ENCODE peak calls at places on chromosomes 6 and 20, in nine cellular contexts. W is uterus, L is HepG2, M is breast epithelium, J is spleen, U is ovary, A is H1, F is thyroid gland, X is IMR-90. H is an unnamed sample.

GRCh38 chr6:24879351-24879750 is 56.4 kb downstream of the RIPOR2 start:
- DNase-seq in X (no peak), W (no peak), A (no peak), L (no peak), U (no peak), J (no peak), M (no peak), F (no peak), H (no peak)

GRCh38 chr6:35372633-35373032 is 30.3 kb downstream of the PPARD start:
- DNase-seq in J (no peak), A (no peak), M (no peak), L (no peak), F (no peak), X (no peak), U (no peak), W (no peak), H (no peak)

GRCh38 chr6:10763006-10763405 is 15.4 kb downstream of the TMEM14B start:
- DNase-seq in W (no peak), U (peak; percentile 74), J (no peak), M (no peak), X (peak; percentile 82), F (no peak), A (no peak), L (peak; percentile 38), H (no peak)

GRCh38 chr20:49699200-49699992 is 14.3 kb downstream of the B4GALT5 start:
- DNase-seq in U (no peak), M (no peak), A (no peak), F (no peak), W (no peak), J (no peak), X (peak; percentile 67), L (no peak), H (no peak)

GRCh38 chr6:113994934-113995342 is 24.0 kb upstream of the HDAC2 start:
- DNase-seq in L (peak; percentile 87), X (peak; percentile 93), U (no peak), M (no peak), A (peak; percentile 51), W (no peak), J (no peak), F (peak; percentile 9), H (no peak)

GRCh38 chr6:34938268-34938667 is 49.2 kb downstream of the ANKS1A start:
- DNase-seq in M (no peak), X (no peak), F (peak; percentile 30), J (no peak), A (no peak), L (no peak), W (no peak), U (peak; percentile 24), H (peak; percentile 27)

GRCh38 chr6:33770833-33771341 is 18.0 kb downstream of the LEMD2 start:
- DNase-seq in L (no peak), W (no peak), A (no peak), F (no peak), J (no peak), M (no peak), U (no peak), X (no peak), H (no peak)

GRCh38 chr20:25686081-25687077 is 10.3 kb downstream of the ZNF337 start:
- DNase-seq in F (no peak), U (no peak), A (no peak), J (peak; percentile 64), X (no peak), W (no peak), L (no peak), M (no peak), H (no peak)

GRCh38 chr6:159984268-159984786 is 15.4 kb downstream of the IGF2R start:
- DNase-seq in M (no peak), X (peak; percentile 93), L (no peak), U (no peak), A (no peak), F (no peak), W (no peak), J (no peak), H (no peak)

GRCh38 chr6:16344756-16345155 is 106.4 kb downstream of the GMPR start:
- DNase-seq in F (no peak), L (no peak), W (peak; percentile 66), X (peak; percentile 79), U (no peak), M (no peak), J (no peak), A (no peak), H (no peak)

GRCh38 chr20:11373391-11373790 is 544.3 kb upstream of the BTBD3 start:
- DNase-seq in J (no peak), W (peak; percentile 67), U (peak; percentile 36), M (no peak), X (no peak), A (no peak), L (no peak), F (peak; percentile 43), H (no peak)

GRCh38 chr6:95365454-95365853 is 211.9 kb upstream of the MANEA start:
- DNase-seq in U (no peak), X (no peak), A (no peak), W (no peak), L (no peak), M (no peak), J (no peak), F (no peak), H (no peak)

GRCh38 chr6:140376209-140376608 is 1001.8 kb upstream of the CITED2 start:
- DNase-seq in L (no peak), X (no peak), A (no peak), F (no peak), M (no peak), J (no peak), W (no peak), U (no peak), H (no peak)

GRCh38 chr6:96611342-96611964 is 48.5 kb downstream of the FHL5 start:
- DNase-seq in M (no peak), J (no peak), L (no peak), U (no peak), W (no peak), A (no peak), F (no peak), X (no peak), H (no peak)

GRCh38 chr6:91691449-91691848 is 1104.6 kb upstream of the MAP3K7 start:
- DNase-seq in F (no peak), A (no peak), J (no peak), M (no peak), X (no peak), W (no peak), U (no peak), L (no peak), H (no peak)

GRCh38 chr20:19317240-19318069 is 105.0 kb downstream of the SLC24A3 start:
- DNase-seq in L (no peak), J (no peak), W (no peak), U (no peak), A (no peak), X (no peak), M (no peak), F (no peak), H (no peak)

GRCh38 chr20:51570755-51571469 is 28.4 kb upstream of the NFATC2 start:
- DNase-seq in M (no peak), X (peak; percentile 17), J (no peak), A (no peak), W (no peak), U (no peak), F (no peak), L (no peak), H (no peak)

GRCh38 chr6:44563397-44563796 is 175.9 kb downstream of the CDC5L start:
- DNase-seq in J (peak; percentile 19), L (peak; percentile 28), X (peak; percentile 8), M (no peak), A (no peak), F (no peak), W (no peak), U (peak; percentile 25), H (no peak)

GRCh38 chr6:161188547-161189465 is 85.1 kb downstream of the AGPAT4 start:
- DNase-seq in M (no peak), X (no peak), F (no peak), A (no peak), L (no peak), U (no peak), J (no peak), W (no peak), H (no peak)

GRCh38 chr6:162962093-162962492 is 234.3 kb downstream of the PACRG start:
- DNase-seq in L (no peak), F (no peak), W (no peak), A (no peak), X (peak; percentile 25), U (no peak), J (no peak), M (no peak), H (no peak)

GRCh38 chr20:47360207-47360488 is 3.6 kb upstream of the ZMYND8 start:
- DNase-seq in L (peak; percentile 69), F (no peak), J (peak; percentile 31), W (peak; percentile 73), X (peak; percentile 64), A (no peak), M (peak; percentile 87), U (peak; percentile 71), H (peak; percentile 46)
- H3K4me3 ChIP-seq in L (peak overlapping the region; percentile 81), F (no peak overlapping the region), J (no peak overlapping the region), W (no peak overlapping the region), X (no peak overlapping the region), A (peak overlapping the region; percentile 41), M (no peak overlapping the region), U (no peak overlapping the region), H (no peak overlapping the region)

GRCh38 chr6:131135244-131136020 is at the start of gene AKAP7:
- DNase-seq in L (peak; percentile 64), U (peak; percentile 76), X (peak; percentile 39), M (peak; percentile 47), J (peak; percentile 94), A (peak; percentile 90), W (peak; percentile 66), F (peak; percentile 75), H (peak; percentile 83)
- TF ChIP-seq POLR2A in L (peak; percentile 68), U (peak; percentile 40), X (no peak), M (peak; percentile 12), J (no peak), A (peak; percentile 85), W (peak; percentile 45), F (peak; percentile 71), H (peak; percentile 88)

DNA sequence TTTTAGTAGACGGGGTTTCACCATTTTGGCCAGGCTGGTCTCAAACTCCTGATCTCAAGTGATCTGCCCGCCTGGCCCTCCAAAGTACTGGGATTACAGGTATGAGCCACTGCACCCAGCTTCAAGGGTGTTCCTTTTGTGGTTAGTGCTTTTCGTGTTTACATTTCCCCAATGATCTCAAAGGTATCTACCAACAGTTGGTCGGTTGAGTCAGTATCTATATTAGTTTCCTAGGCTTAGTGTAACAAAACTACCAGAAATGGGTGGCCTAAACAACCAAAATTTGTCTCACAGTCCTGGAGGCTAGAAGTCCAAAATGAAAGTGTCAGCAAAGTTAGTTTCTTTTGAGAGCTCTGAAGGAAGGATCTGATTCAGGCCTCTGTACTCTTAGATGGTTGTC is 30.1 kb downstream of the CASP8AP2 start:
- DNase-seq in M (no peak), F (no peak), U (no peak), W (no peak), X (no peak), J (no peak), L (no peak), A (no peak), H (no peak)
- H3K27ac ChIP-seq in M (no peak overlapping the region), F (no peak overlapping the region), U (no peak overlapping the region), W (no peak overlapping the region), X (no peak overlapping the region), J (no peak overlapping the region), L (no peak overlapping the region), A (no peak overlapping the region), H (no peak overlapping the region)

DNA sequence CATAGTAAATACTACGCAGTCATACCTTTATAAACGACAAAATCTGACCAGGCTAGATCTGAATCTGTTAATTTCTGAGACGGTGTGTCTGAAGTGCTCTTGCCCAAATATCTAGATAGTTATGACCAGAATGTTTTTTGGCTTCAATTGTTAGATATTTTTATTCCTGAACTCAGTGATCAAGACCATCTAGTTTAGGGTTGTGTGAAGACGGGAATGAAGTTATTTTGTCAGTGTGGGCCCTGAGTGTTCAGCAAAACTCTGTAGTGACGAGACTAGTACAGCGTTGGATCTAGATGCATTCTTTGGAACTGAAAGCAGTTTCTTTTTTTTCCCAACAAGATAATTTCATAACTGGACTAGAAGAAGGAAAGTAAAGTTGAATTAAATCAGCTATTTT is 3.1 kb downstream of the STXBP5 start:
- DNase-seq in L (no peak), U (no peak), F (no peak), M (no peak), X (no peak), A (no peak), W (no peak), J (no peak), H (no peak)
- H3K4me3 ChIP-seq in L (no peak overlapping the region), U (no peak overlapping the region), F (no peak overlapping the region), M (no peak overlapping the region), X (no peak overlapping the region), A (no peak overlapping the region), W (no peak overlapping the region), J (no peak overlapping the region), H (no peak overlapping the region)